ENCODE peak calls at places on chromosomes 2 and 18, in six cellular contexts. L is uterus, J is heart left ventricle, Y is tibial artery, O is heart right ventricle, K is K562. U is an unnamed sample. For H3K36me3, the result is how much of the 10 kb centered on the place peaks cover.

GRCh38 chr2:85790032-85790431 is 36.2 kb downstream of the ATOH8 start:
- DNase-seq in L (no peak), K (no peak), J (peak), O (no peak), Y (no peak), U (no peak)

GRCh38 chr2:240956161-240956934 is 42.1 kb upstream of the SNED1 start:
- DNase-seq in K (no peak), L (no peak), O (no peak), J (peak), Y (peak), U (no peak)

GRCh38 chr18:44536041-44536440 is 144.6 kb upstream of the SETBP1 start:
- DNase-seq in Y (no peak), K (no peak), J (no peak), O (no peak), L (peak), U (no peak)

GRCh38 chr18:3655637-3656050 is 205.7 kb downstream of the TGIF1 start:
- DNase-seq in O (no peak), Y (no peak), J (no peak), L (no peak), K (peak), U (no peak)

GRCh38 chr2:135744761-135745314 is 3.2 kb downstream of the UBXN4 start:
- DNase-seq in L (no peak), O (no peak), J (no peak), Y (no peak), K (peak), U (no peak)

GRCh38 chr2:127155901-127156300 is 48.9 kb upstream of the BIN1 start:
- DNase-seq in Y (peak), O (no peak), K (no peak), J (no peak), L (peak), U (no peak)

GRCh38 chr2:188659656-188660406 is 314.3 kb upstream of the COL3A1 start:
- DNase-seq in O (no peak), K (no peak), Y (no peak), L (no peak), J (no peak), U (no peak)

GRCh38 chr2:232927793-232928563 is 57.9 kb downstream of the SNORC start:
- DNase-seq in Y (no peak), O (no peak), K (no peak), L (no peak), J (no peak), U (no peak)

GRCh38 chr2:21256006-21256405 is 132.2 kb downstream of the TDRD15 start:
- DNase-seq in O (peak), J (no peak), Y (peak), L (no peak), K (peak), U (no peak)

GRCh38 chr2:138550670-138551287 is 49.2 kb downstream of the SPOPL start:
- DNase-seq in O (no peak), K (no peak), J (no peak), L (no peak), Y (no peak), U (no peak)

DNA sequence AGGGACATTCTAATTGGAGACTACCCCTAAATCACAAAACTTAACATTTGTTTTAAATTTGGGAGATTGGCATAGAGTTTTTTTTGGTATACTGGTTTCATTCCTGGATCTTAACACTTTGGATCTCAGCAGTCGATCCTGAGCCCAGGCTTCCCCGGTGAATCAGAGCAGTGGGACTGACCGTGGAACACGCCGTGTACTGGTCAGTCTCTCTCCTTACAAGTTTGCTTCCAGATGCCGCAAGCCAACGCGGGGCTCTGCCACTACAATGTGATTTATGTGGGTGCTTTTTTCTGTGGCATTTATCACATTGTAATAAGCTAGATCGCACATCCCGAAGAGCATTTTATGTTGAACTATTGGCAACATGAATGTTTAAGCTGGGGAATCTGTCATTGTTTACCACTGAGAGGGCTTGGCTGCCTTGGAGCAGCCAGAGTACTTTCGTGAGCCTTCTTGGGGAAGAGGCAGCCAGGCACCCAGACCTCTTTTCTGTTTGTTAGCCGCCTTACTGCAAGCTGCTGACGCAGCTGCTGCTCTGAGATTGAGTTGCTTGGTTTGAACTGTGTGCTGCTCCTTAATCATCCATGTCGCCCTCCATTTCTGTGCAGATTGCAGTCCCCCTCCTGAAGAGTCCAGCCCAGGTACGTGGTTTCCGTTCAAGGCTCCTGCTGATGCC is 49.3 kb downstream of the COA5 start:
- DNase-seq in Y (no peak), L (no peak), O (no peak), J (no peak), K (no peak), U (no peak)
- H3K36me3 ChIP-seq in Y (under half), L (under half), O (half or more), J (under half), K (under half), U (under half)

GRCh38 chr2:219494952-219495530 is 3.6 kb upstream of the GMPPA start:
- DNase-seq in O (no peak), Y (no peak), L (no peak), K (no peak), J (no peak), U (no peak)
- TF ChIP-seq CTCF in O (no peak), Y (no peak), L (no peak), K (no peak), J (no peak), U (no peak)

DNA sequence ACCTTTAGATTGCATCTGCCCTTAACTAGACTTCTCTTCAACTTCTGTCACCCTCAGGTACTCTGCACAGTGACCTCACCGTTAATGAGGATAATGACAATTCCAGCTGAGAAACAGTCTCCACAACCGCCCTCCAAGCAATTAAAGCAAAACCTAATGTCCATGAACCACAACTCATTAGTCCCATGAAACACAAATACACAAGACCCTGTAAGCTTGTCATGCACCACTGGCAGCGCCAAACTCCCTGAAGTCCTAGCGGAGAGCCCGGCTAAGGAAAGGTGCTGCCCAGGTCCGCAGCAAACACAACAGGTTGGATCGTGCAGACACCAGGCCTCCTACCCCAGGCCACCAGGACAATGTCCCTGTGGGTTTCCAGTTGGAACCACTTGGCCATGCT is 7.4 kb downstream of the SMAD7 start:
- DNase-seq in Y (no peak), J (no peak), L (no peak), K (no peak), O (no peak), U (no peak)
- H3K36me3 ChIP-seq in Y (under half), J (under half), L (under half), K (under half), O (half or more), U (under half)

DNA sequence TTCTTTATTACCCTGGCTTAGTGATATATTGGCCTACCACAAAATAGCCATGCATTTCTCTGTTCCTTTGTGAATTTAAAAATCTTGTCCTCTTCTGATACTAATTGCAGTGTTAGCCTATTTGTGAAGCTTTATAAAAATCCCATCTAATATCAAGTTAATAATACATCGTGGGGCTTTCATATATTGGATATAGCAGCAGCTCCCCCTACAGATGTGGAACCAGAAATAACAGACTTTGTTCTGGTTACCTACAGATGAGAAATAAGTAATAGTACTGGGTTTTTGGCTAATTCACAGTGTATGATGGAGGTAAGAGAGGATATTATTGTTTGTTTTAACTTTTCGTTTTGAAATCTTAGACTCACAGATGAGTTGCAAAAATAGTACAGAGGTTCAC is 1661.7 kb upstream of the PIK3C3 start:
- DNase-seq in L (no peak), Y (no peak), K (no peak), O (no peak), J (no peak), U (no peak)
- TF ChIP-seq CTCF in L (no peak), Y (no peak), K (no peak), O (peak), J (peak), U (no peak)

GRCh38 chr2:215316336-215316735 is 4.5 kb downstream of the ATIC start:
- DNase-seq in O (no peak), K (no peak), Y (no peak), J (no peak), L (no peak), U (no peak)
- H3K36me3 ChIP-seq in O (under half), K (half or more), Y (under half), J (under half), L (under half), U (under half)